ENCODE peak calls at places on chromosome 13, in four cellular contexts. R, Y, U and P are unnamed samples.

GRCh38 chr13:47069133-47069532 is 172.3 kb upstream of the HTR2A start:
- DNase-seq in R (no peak), Y (no peak), U (no peak), P (no peak)

GRCh38 chr13:55394470-55394869 is 1746.2 kb upstream of the PRR20A start:
- DNase-seq in R (no peak), Y (no peak), U (no peak), P (no peak)

GRCh38 chr13:39631307-39631706 is 24.2 kb upstream of the COG6 start:
- DNase-seq in R (no peak), Y (no peak), U (no peak), P (no peak)

GRCh38 chr13:33236021-33236420 is 49.5 kb downstream of the STARD13 start:
- DNase-seq in R (no peak), Y (no peak), U (no peak), P (no peak)

GRCh38 chr13:107964356-107964755 is 251.0 kb downstream of the LIG4 start:
- DNase-seq in R (no peak), Y (no peak), U (no peak), P (no peak)

GRCh38 chr13:112454648-112455334 is 78.6 kb downstream of the SPACA7 start:
- DNase-seq in R (no peak), Y (no peak), U (no peak), P (no peak)

GRCh38 chr13:74280093-74280794 is 146.0 kb upstream of the KLF12 start:
- DNase-seq in R (no peak), Y (no peak), U (no peak), P (no peak)

GRCh38 chr13:49625392-49626137 is 2.7 kb upstream of the ARL11 start:
- DNase-seq in R (peak; percentile 83), Y (no peak), U (no peak), P (no peak)

GRCh38 chr13:45951724-45952123 is 100.2 kb upstream of the SIAH3 start:
- DNase-seq in R (no peak), Y (no peak), U (no peak), P (no peak)

GRCh38 chr13:94858856-94859811 is 146.8 kb upstream of the SOX21 start:
- DNase-seq in R (peak; percentile 64), Y (peak; percentile 20), U (no peak), P (no peak)

GRCh38 chr13:108227651-108228272 is 9.6 kb downstream of the ABHD13 start:
- DNase-seq in R (no peak), Y (no peak), U (no peak), P (peak; percentile 42)

GRCh38 chr13:76023644-76024043 is 387.5 kb downstream of the LMO7 start:
- DNase-seq in R (no peak), Y (no peak), U (no peak), P (no peak)

GRCh38 chr13:44046428-44046827 is 166.7 kb downstream of the LACC1 start:
- DNase-seq in R (no peak), Y (no peak), U (no peak), P (no peak)

GRCh38 chr13:42720116-42720857 is 61.1 kb upstream of the FAM216B start:
- DNase-seq in R (no peak), Y (no peak), U (no peak), P (no peak)

GRCh38 chr13:53075356-53076041 is 46.9 kb downstream of the OLFM4 start:
- DNase-seq in R (no peak), Y (no peak), U (no peak), P (no peak)

GRCh38 chr13:53069800-53070199 is 41.2 kb downstream of the OLFM4 start:
- DNase-seq in R (no peak), Y (no peak), U (no peak), P (no peak)

GRCh38 chr13:53068841-53069520 is 40.4 kb downstream of the OLFM4 start:
- DNase-seq in R (no peak), Y (no peak), U (no peak), P (no peak)

GRCh38 chr13:53074119-53074518 is 45.5 kb downstream of the OLFM4 start:
- DNase-seq in R (no peak), Y (no peak), U (no peak), P (no peak)

DNA sequence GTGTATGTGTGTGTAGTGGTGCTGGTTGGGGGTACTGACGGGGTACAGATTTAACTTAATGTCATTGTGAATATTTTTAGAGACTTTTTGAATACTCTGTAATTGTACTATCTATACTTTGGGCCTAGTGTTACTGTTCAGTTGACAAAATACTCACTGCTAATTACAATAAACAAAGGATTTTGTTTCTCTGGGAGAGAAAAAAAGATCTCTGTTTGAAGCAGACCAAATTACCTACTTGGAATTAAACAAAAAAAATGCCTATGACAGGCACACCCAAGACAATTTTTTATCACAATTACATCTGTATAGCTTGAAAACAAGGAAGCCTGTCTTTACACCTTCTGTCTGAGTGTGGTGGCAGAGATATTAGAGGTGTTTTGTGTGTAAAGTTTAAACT is 45.1 kb downstream of the OLFM4 start:
- DNase-seq in R (no peak), Y (no peak), U (no peak), P (no peak)
- H3K9me3 ChIP-seq in R (no peaks in the 10 kb centered on the region), Y (no peaks in the 10 kb centered on the region), U (no peaks in the 10 kb centered on the region), P (no peaks in the 10 kb centered on the region)

DNA sequence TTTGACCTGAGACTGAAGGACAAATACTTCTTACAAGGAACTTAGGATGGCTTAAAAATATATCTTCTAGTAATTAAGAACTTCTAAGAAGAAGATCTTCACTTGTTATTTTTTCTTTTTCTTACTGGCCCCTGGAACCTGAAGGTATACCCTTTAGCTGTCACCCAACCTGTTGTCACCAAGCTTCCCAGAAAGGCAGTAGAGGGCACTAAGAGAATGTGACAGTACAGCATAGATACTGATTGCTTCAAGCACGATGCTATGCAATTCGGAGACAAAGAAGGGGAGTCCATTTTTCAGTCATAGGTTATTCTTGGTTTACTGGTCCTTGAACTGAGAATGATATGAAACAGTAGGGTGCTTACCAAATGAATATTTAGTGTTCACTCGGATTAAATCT is 208.3 kb upstream of the PCDH9 start:
- DNase-seq in R (no peak), Y (no peak), U (no peak), P (no peak)
- TF ChIP-seq CTCF in R (no peak), Y (no peak), U (no peak), P (peak; percentile 6)

GRCh38 chr13:101399365-101399764 is 16.9 kb downstream of the NALCN start:
- DNase-seq in R (no peak), Y (no peak), U (no peak), P (no peak)
- H3K9me3 ChIP-seq in R (no peaks in the 10 kb centered on the region), Y (no peaks in the 10 kb centered on the region), U (no peaks in the 10 kb centered on the region), P (no peaks in the 10 kb centered on the region)

DNA sequence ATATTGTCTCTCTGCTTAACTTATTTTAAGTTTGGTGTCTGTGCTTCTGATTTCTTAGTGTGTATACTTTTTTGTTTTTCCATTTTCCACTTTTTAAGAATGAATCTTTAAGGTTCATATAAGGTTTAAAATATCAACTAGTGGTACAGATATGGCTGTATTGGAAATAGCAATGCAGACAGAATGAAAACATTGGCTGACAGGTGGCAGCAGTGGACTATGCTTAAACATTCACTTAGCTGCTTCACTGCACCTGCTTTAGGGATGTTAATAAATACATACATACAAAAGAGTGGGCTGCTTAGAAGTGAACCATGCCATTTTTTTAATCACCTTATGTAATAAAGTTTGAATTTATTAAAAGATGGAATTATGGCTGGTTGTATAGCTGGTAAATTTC is 27.3 kb downstream of the TM9SF2 start:
- DNase-seq in R (no peak), Y (no peak), U (no peak), P (no peak)
- TF ChIP-seq CTCF in R (no peak), Y (no peak), U (peak; percentile 63), P (peak; percentile 24)

GRCh38 chr13:113561417-113562084 is 23.0 kb upstream of the TFDP1 start:
- DNase-seq in R (peak; percentile 20), Y (peak; percentile 10), U (no peak), P (no peak)
- H3K9me3 ChIP-seq in R (no peaks in the 10 kb centered on the region), Y (no peaks in the 10 kb centered on the region), U (no peaks in the 10 kb centered on the region), P (no peaks in the 10 kb centered on the region)

GRCh38 chr13:105414639-105415038 is 1120.8 kb downstream of the EFNB2 start:
- DNase-seq in R (no peak), Y (no peak), U (no peak), P (no peak)

GRCh38 chr13:105406551-105406950 is 1128.9 kb downstream of the EFNB2 start:
- DNase-seq in R (no peak), Y (no peak), U (no peak), P (no peak)

GRCh38 chr13:105412171-105412570 is 1123.3 kb downstream of the EFNB2 start:
- DNase-seq in R (no peak), Y (no peak), U (no peak), P (no peak)

DNA sequence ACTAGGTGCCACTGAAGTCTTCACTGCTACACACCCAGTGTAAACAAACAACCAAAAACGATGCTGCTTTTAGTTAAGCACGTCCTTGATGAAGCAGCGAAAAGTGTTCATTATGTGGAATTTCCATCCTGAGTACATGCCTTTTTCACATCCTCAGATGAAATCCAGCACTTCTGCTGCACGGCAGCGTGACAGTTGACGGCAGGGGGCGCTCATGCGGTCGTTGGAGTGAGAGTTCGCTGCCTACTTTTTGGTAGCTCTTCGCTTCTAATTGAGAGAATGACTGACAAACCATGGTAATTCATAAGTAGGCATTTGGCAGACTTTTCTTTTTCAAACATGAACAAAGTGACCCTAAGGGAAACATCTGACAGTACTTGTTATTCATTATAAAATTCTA is 1124.9 kb downstream of the EFNB2 start:
- DNase-seq in R (peak; percentile 65), Y (peak; percentile 22), U (peak; percentile 32), P (no peak)
- TF ChIP-seq CTCF in R (peak; percentile 66), Y (peak; percentile 46), U (peak; percentile 9), P (no peak)

GRCh38 chr13:110465696-110466095 is 95.8 kb downstream of the RAB20 start:
- DNase-seq in R (peak; percentile 3), Y (no peak), U (no peak), P (no peak)

GRCh38 chr13:110463876-110464510 is 97.5 kb downstream of the RAB20 start:
- DNase-seq in R (peak; percentile 29), Y (no peak), U (no peak), P (no peak)

GRCh38 chr13:110464547-110465343 is 96.8 kb downstream of the RAB20 start:
- DNase-seq in R (no peak), Y (no peak), U (no peak), P (no peak)

GRCh38 chr13:110458594-110459365 is 102.7 kb downstream of the RAB20 start:
- DNase-seq in R (no peak), Y (no peak), U (no peak), P (no peak)

GRCh38 chr13:110462091-110462490 is 99.4 kb downstream of the RAB20 start:
- DNase-seq in R (peak; percentile 45), Y (no peak), U (no peak), P (no peak)
- H3K9me3 ChIP-seq in R (no peaks in the 10 kb centered on the region), Y (no peaks in the 10 kb centered on the region), U (no peaks in the 10 kb centered on the region), P (no peaks in the 10 kb centered on the region)

DNA sequence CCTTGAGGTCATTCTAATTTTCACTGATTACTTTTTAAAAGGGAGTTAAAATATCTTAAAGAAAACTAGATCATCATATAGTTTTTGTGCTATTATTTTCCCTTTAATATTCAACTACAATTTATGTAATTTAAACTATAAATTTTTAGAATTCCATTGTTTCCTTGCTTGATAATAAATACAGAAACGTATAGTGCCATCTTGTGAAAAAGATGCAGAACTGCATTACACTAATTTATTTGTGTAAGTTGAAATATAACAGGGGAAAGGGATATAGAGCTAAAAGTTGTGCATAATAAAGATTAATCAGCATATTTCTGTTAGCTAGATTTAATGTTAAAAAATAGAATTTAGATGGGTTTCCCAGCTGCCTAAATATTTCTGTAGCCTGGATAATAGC is 61.5 kb upstream of the TDRD3 start:
- DNase-seq in R (no peak), Y (no peak), U (no peak), P (no peak)
- TF ChIP-seq CTCF in R (peak; percentile 60), Y (peak; percentile 30), U (peak; percentile 64), P (peak; percentile 32)